ENCODE peak calls at places on chromosomes 6 and 20, in ten cellular contexts. C is heart right ventricle; S is CD8-positive, alpha-beta memory T cell; P is trophoblast cell; J is SJSA1; R is small intestine; N is astrocyte; U is aorta; F is H1; Y is pancreas. O is an unnamed sample.

GRCh38 chr20:50317116-50317515 is 126.5 kb downstream of the CEBPB start:
- DNase-seq in C (no peak), S (no peak), P (no peak), J (no peak), R (no peak), N (no peak), U (peak; percentile 55), F (no peak), Y (no peak), O (no peak)

GRCh38 chr6:142482973-142483372 is 181.2 kb downstream of the ADGRG6 start:
- DNase-seq in C (no peak), S (no peak), P (no peak), J (no peak), R (no peak), N (no peak), U (no peak), F (no peak), Y (no peak), O (no peak)

GRCh38 chr6:164477126-164477525 is 832.3 kb downstream of the C6orf118 start:
- DNase-seq in C (no peak), S (no peak), P (no peak), J (no peak), R (no peak), N (peak; percentile 14), U (no peak), F (no peak), Y (no peak), O (no peak)

GRCh38 chr20:58695084-58695722 is 2.6 kb downstream of the NPEPL1 start:
- DNase-seq in C (no peak), S (no peak), P (no peak), J (peak; percentile 39), R (no peak), N (no peak), U (peak; percentile 67), F (no peak), Y (no peak), O (no peak)

GRCh38 chr6:82396964-82397761 is 33.5 kb downstream of the TPBG start:
- DNase-seq in C (no peak), S (no peak), P (peak; percentile 59), J (peak; percentile 56), R (no peak), N (peak; percentile 98), U (no peak), F (no peak), Y (no peak), O (no peak)

GRCh38 chr6:46736913-46737312 is 1.7 kb upstream of the PLA2G7 start:
- DNase-seq in C (no peak), S (no peak), P (peak; percentile 12), J (no peak), R (no peak), N (no peak), U (no peak), F (no peak), Y (no peak), O (no peak)

GRCh38 chr6:82205793-82206425 is 41.6 kb downstream of the IBTK start:
- DNase-seq in C (no peak), S (no peak), P (no peak), J (no peak), R (peak; percentile 5), N (peak; percentile 5), U (no peak), F (no peak), Y (no peak), O (no peak)

GRCh38 chr6:117498159-117498558 is 15.7 kb downstream of the DCBLD1 start:
- DNase-seq in C (no peak), S (no peak), P (no peak), J (peak; percentile 65), R (no peak), N (peak; percentile 87), U (no peak), F (no peak), Y (no peak), O (no peak)

GRCh38 chr20:44477151-44477550 is 1.5 kb downstream of the TTPAL start:
- DNase-seq in C (no peak), S (no peak), P (peak; percentile 93), J (no peak), R (no peak), N (no peak), U (peak; percentile 60), F (no peak), Y (no peak), O (no peak)

GRCh38 chr20:53513489-53514298 is 79.9 kb downstream of the ZNF217 start:
- DNase-seq in C (no peak), S (no peak), P (peak; percentile 96), J (no peak), R (peak; percentile 21), N (peak; percentile 51), U (no peak), F (no peak), Y (no peak), O (no peak)

GRCh38 chr20:49028684-49029083 is 17.4 kb upstream of the CSE1L start:
- DNase-seq in C (no peak), S (no peak), P (peak; percentile 69), J (no peak), R (no peak), N (peak; percentile 13), U (no peak), F (no peak), Y (no peak), O (no peak)

GRCh38 chr6:140078552-140079126 is 704.2 kb upstream of the CITED2 start:
- DNase-seq in C (no peak), S (no peak), P (peak; percentile 40), J (no peak), R (no peak), N (peak; percentile 97), U (no peak), F (no peak), Y (no peak), O (no peak)

GRCh38 chr6:168871535-168872106 is 382.0 kb downstream of the THBS2 start:
- DNase-seq in C (no peak), S (no peak), P (no peak), J (no peak), R (peak; percentile 16), N (no peak), U (no peak), F (no peak), Y (peak; percentile 51), O (no peak)

GRCh38 chr6:96940322-96940721 is 15.8 kb downstream of the KLHL32 start:
- DNase-seq in C (no peak), S (no peak), P (no peak), J (no peak), R (no peak), N (peak; percentile 27), U (no peak), F (no peak), Y (no peak), O (no peak)

GRCh38 chr6:36334832-36335459 is 1.7 kb downstream of the BNIP5 start:
- DNase-seq in C (no peak), S (no peak), P (no peak), J (no peak), R (peak; percentile 88), N (no peak), U (peak; percentile 28), F (no peak), Y (peak; percentile 43), O (no peak)

GRCh38 chr20:4468114-4468513 is 253.6 kb upstream of the PRND start:
- DNase-seq in C (no peak), S (no peak), P (peak; percentile 64), J (no peak), R (no peak), N (no peak), U (no peak), F (no peak), Y (no peak), O (no peak)

GRCh38 chr6:38016824-38017223 is 197.3 kb downstream of the ZFAND3 start:
- DNase-seq in C (no peak), S (no peak), P (no peak), J (no peak), R (no peak), N (no peak), U (no peak), F (no peak), Y (no peak), O (no peak)

GRCh38 chr6:138346302-138347195 is 31.2 kb upstream of the SMIM28 start:
- DNase-seq in C (no peak), S (no peak), P (peak; percentile 84), J (no peak), R (no peak), N (peak; percentile 60), U (no peak), F (no peak), Y (no peak), O (no peak)

GRCh38 chr6:36154286-36154685 is 24.0 kb downstream of the MAPK13 start:
- DNase-seq in C (no peak), S (no peak), P (peak; percentile 97), J (no peak), R (no peak), N (no peak), U (no peak), F (no peak), Y (no peak), O (no peak)

GRCh38 chr6:137182654-137183073 is 9.2 kb upstream of the IL22RA2 start:
- DNase-seq in C (no peak), S (no peak), P (no peak), J (no peak), R (no peak), N (no peak), U (no peak), F (no peak), Y (no peak), O (no peak)
- H3K9me3 ChIP-seq in C (peaks cover 57% of the 10 kb centered on the region), S (peaks cover 7% of the 10 kb centered on the region), P (peaks cover 18% of the 10 kb centered on the region), J (peaks cover 18% of the 10 kb centered on the region), R (peaks cover 1% of the 10 kb centered on the region), N (peaks cover 10% of the 10 kb centered on the region), U (peaks cover 5% of the 10 kb centered on the region), F (peaks cover 67% of the 10 kb centered on the region), Y (no peaks in the 10 kb centered on the region), O (no peaks in the 10 kb centered on the region)

GRCh38 chr6:27451660-27452390 is 21.1 kb downstream of the ZNF184 start:
- DNase-seq in C (no peak), S (no peak), P (peak; percentile 89), J (no peak), R (no peak), N (no peak), U (no peak), F (no peak), Y (no peak), O (no peak)
- H3K9me3 ChIP-seq in C (peaks cover 100% of the 10 kb centered on the region), S (peaks cover 82% of the 10 kb centered on the region), P (peaks cover 10% of the 10 kb centered on the region), J (peaks cover 37% of the 10 kb centered on the region), R (peaks cover 6% of the 10 kb centered on the region), N (peaks cover 68% of the 10 kb centered on the region), U (peaks cover 18% of the 10 kb centered on the region), F (peaks cover 80% of the 10 kb centered on the region), Y (peaks cover 3% of the 10 kb centered on the region), O (peaks cover 76% of the 10 kb centered on the region)

GRCh38 chr20:29408034-29408695 is 1849.3 kb upstream of the DEFB115 start:
- DNase-seq in C (no peak), S (no peak), P (no peak), J (peak; percentile 51), R (no peak), N (no peak), U (no peak), F (no peak), Y (no peak), O (no peak)
- H3K9me3 ChIP-seq in C (no peaks in the 10 kb centered on the region), S (no peaks in the 10 kb centered on the region), P (peaks cover 54% of the 10 kb centered on the region), J (no peaks in the 10 kb centered on the region), R (peaks cover 7% of the 10 kb centered on the region), N (no peaks in the 10 kb centered on the region), U (no peaks in the 10 kb centered on the region), F (peaks cover 71% of the 10 kb centered on the region), Y (no peaks in the 10 kb centered on the region), O (no peaks in the 10 kb centered on the region)

DNA sequence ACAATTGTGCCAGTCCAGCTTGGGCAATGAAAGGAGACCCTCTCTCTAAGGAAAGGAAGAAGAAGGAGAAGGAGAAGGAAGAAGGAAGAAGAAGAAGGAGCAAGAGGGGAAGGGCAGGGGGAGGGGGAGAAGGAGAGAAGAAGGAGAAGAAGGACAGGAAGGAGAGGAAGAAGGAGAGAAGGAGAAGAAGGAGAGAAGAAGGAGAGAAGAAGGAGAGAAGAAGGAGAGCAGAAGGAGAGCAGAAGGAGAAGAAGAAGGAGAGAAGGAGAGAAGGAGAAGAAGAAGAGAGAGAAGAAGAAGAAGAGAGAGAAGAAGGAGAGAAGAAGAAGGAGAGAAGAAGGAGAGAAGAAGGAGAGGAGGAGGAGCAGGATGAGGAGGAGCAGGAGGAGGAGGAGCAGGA is 22.5 kb upstream of the DEFB116 start:
- DNase-seq in C (no peak), S (no peak), P (no peak), J (no peak), R (no peak), N (no peak), U (no peak), F (no peak), Y (no peak), O (no peak)
- H3K9me3 ChIP-seq in C (peaks cover 15% of the 10 kb centered on the region), S (no peaks in the 10 kb centered on the region), P (peaks cover 9% of the 10 kb centered on the region), J (no peaks in the 10 kb centered on the region), R (no peaks in the 10 kb centered on the region), N (peaks cover 2% of the 10 kb centered on the region), U (no peaks in the 10 kb centered on the region), F (peaks cover 68% of the 10 kb centered on the region), Y (no peaks in the 10 kb centered on the region), O (no peaks in the 10 kb centered on the region)